ENCODE peak calls at places on chromosomes 2 and 18, in five cellular contexts. V is mucosa of gallbladder, F is AG08395, L is NCI-H2171, O is heart left ventricle. Z is an unnamed sample.

GRCh38 chr2:97693476-97693875 is 19.9 kb upstream of the ZAP70 start:
- DNase-seq in F (no peak), O (no peak), L (no peak), V (no peak), Z (no peak)

GRCh38 chr2:137525644-137526190 is 438.6 kb upstream of the HNMT start:
- DNase-seq in F (no peak), L (no peak), O (no peak), V (no peak), Z (no peak)

GRCh38 chr2:203631068-203631757 is 75.2 kb upstream of the CD28 start:
- DNase-seq in V (no peak), L (no peak), O (no peak), F (peak; percentile 43), Z (no peak)

GRCh38 chr18:12621737-12622306 is 36.1 kb downstream of the SPIRE1 start:
- DNase-seq in V (no peak), F (peak; percentile 84), O (no peak), L (no peak), Z (no peak)

GRCh38 chr2:230714122-230714453 is 1.4 kb downstream of the CAB39 start:
- DNase-seq in O (no peak), F (peak; percentile 82), L (no peak), V (no peak), Z (peak; percentile 28)

GRCh38 chr2:241882090-241882625 is 12.6 kb downstream of the RTP5 start:
- DNase-seq in F (peak; percentile 47), V (peak; percentile 70), L (no peak), O (peak; percentile 76), Z (no peak)

GRCh38 chr2:222548997-222549396 is 106.9 kb downstream of the FARSB start:
- DNase-seq in O (no peak), L (no peak), V (no peak), F (peak; percentile 16), Z (no peak)

GRCh38 chr2:102442967-102443828 is 20.2 kb downstream of the IL18RAP start:
- DNase-seq in F (peak; percentile 17), V (peak; percentile 41), O (no peak), L (no peak), Z (peak; percentile 21)

GRCh38 chr2:236510049-236510448 is 59.6 kb upstream of the ACKR3 start:
- DNase-seq in F (no peak), O (no peak), V (no peak), L (no peak), Z (no peak)

GRCh38 chr2:8412082-8412481 is 269.8 kb upstream of the ID2 start:
- DNase-seq in F (peak; percentile 27), V (peak; percentile 88), O (no peak), L (peak; percentile 9), Z (no peak)

GRCh38 chr2:16314691-16315457 is 350.8 kb downstream of the CYRIA start:
- DNase-seq in F (no peak), O (no peak), L (no peak), V (no peak), Z (no peak)

GRCh38 chr2:198525196-198525595 is 720.8 kb downstream of the PLCL1 start:
- DNase-seq in F (peak; percentile 3), V (no peak), L (no peak), O (no peak), Z (no peak)

GRCh38 chr2:128502638-128503246 is 184.1 kb upstream of the HS6ST1 start:
- DNase-seq in F (no peak), L (no peak), O (peak; percentile 63), V (no peak), Z (no peak)

GRCh38 chr2:192741889-192742288 is 547.2 kb upstream of the TMEFF2 start:
- DNase-seq in O (no peak), V (no peak), L (no peak), F (no peak), Z (no peak)

GRCh38 chr2:28338046-28338753 is 54.5 kb upstream of the FOSL2 start:
- DNase-seq in F (peak; percentile 89), L (no peak), O (no peak), V (peak; percentile 80), Z (no peak)

GRCh38 chr2:215328066-215328465 is 16.2 kb downstream of the ATIC start:
- DNase-seq in V (no peak), O (no peak), L (no peak), F (no peak), Z (no peak)

GRCh38 chr2:42328923-42329322 is 32.1 kb downstream of the COX7A2L start:
- DNase-seq in V (no peak), O (no peak), L (no peak), F (no peak), Z (no peak)

GRCh38 chr2:86000131-86000937 is 105.4 kb downstream of the POLR1A start:
- DNase-seq in L (no peak), O (no peak), F (no peak), V (no peak), Z (no peak)

GRCh38 chr2:207166349-207167128 is 791 bp upstream of the KLF7 start:
- DNase-seq in L (peak; percentile 55), F (peak; percentile 81), O (peak; percentile 92), V (peak; percentile 78), Z (peak; percentile 65)

GRCh38 chr2:103159018-103159417 is 397.2 kb downstream of the TMEM182 start:
- DNase-seq in L (no peak), O (no peak), F (no peak), V (no peak), Z (no peak)

GRCh38 chr2:8679827-8680731 is 1.8 kb upstream of the ID2 start:
- DNase-seq in F (peak; percentile 31), V (peak; percentile 84), O (no peak), L (peak; percentile 56), Z (no peak)

GRCh38 chr2:74041182-74041581 is 56.5 kb downstream of the TET3 start:
- DNase-seq in O (no peak), L (no peak), F (no peak), V (no peak), Z (no peak)

GRCh38 chr2:21041943-21042707 is 1.7 kb downstream of the APOB start:
- DNase-seq in V (peak; percentile 27), L (no peak), F (no peak), O (no peak), Z (no peak)

GRCh38 chr18:47184419-47185050 is 8.4 kb upstream of the IER3IP1 start:
- DNase-seq in V (no peak), O (no peak), F (no peak), L (peak; percentile 56), Z (no peak)

GRCh38 chr18:50126466-50126865 is 68.5 kb downstream of the MYO5B start:
- DNase-seq in V (no peak), L (no peak), O (no peak), F (no peak), Z (no peak)